ENCODE peak calls at places on chromosome 1, in six cellular contexts. F is GM23248, L is HCT116, O is GM23338, M is neural progenitor cell, Y is PC-3. Q is an unnamed sample. For H3K4me1, the result is how much of the 10 kb centered on the place peaks cover.

GRCh38 chr1:201356701-201357100 is 20.8 kb downstream of the TNNT2 start:
- DNase-seq in L (no peak), M (no peak), O (no peak), F (no peak), Y (no peak), Q (no peak)

GRCh38 chr1:2834741-2835564 is 33.5 kb upstream of the TTC34 start:
- DNase-seq in O (no peak), Y (no peak), M (no peak), F (no peak), L (no peak), Q (no peak)

GRCh38 chr1:202852163-202852904 is 36.6 kb downstream of the RABIF start:
- DNase-seq in O (peak), L (peak), Y (peak), M (peak), F (peak), Q (peak)

GRCh38 chr1:16082283-16083038 is 9.0 kb upstream of the FAM131C start:
- DNase-seq in F (peak), Y (peak), O (peak), L (no peak), M (peak), Q (peak)

GRCh38 chr1:17109897-17110554 is 9.2 kb downstream of the PADI2 start:
- DNase-seq in Y (no peak), F (no peak), L (no peak), O (no peak), M (peak), Q (no peak)

GRCh38 chr1:9186976-9187375 is 47.6 kb upstream of the H6PD start:
- DNase-seq in Y (no peak), O (no peak), M (no peak), L (no peak), F (no peak), Q (no peak)

GRCh38 chr1:9207086-9207485 is 27.5 kb upstream of the H6PD start:
- DNase-seq in M (no peak), L (no peak), F (peak), Y (no peak), O (no peak), Q (peak)

GRCh38 chr1:38817958-38818705 is 41.4 kb downstream of the RRAGC start:
- DNase-seq in Y (no peak), L (no peak), F (peak), M (peak), O (peak), Q (no peak)

GRCh38 chr1:150186789-150187559 is 37.3 kb downstream of the PLEKHO1 start:
- DNase-seq in O (peak), M (peak), L (peak), Y (peak), F (peak), Q (peak)

GRCh38 chr1:26991310-26992116 is 2.0 kb upstream of the TRNP1 start:
- DNase-seq in O (no peak), F (peak), Y (peak), M (no peak), L (no peak), Q (peak)

GRCh38 chr1:182699673-182700350 is 15.4 kb upstream of the RGS8 start:
- DNase-seq in L (no peak), Y (no peak), M (peak), O (peak), F (no peak), Q (peak)

GRCh38 chr1:66852870-66853269 is 51.8 kb upstream of the INSL5 start:
- DNase-seq in F (no peak), M (no peak), L (no peak), O (no peak), Y (no peak), Q (no peak)

GRCh38 chr1:62307516-62308492 is 11.4 kb downstream of the KANK4 start:
- DNase-seq in Y (peak), F (no peak), M (no peak), L (no peak), O (no peak), Q (no peak)

GRCh38 chr1:51433269-51433971 is 85.6 kb downstream of the EPS15 start:
- DNase-seq in M (no peak), Y (peak), O (no peak), L (no peak), F (no peak), Q (no peak)

GRCh38 chr1:152015766-152016165 is 21.0 kb downstream of the S100A11 start:
- DNase-seq in M (no peak), F (no peak), L (no peak), Y (no peak), O (no peak), Q (no peak)

GRCh38 chr1:148362141-148362929 is 120.8 kb downstream of the PPIAL4G start:
- DNase-seq in M (peak), L (peak), O (peak), Y (no peak), F (peak), Q (no peak)

GRCh38 chr1:209817691-209818090 is 10.1 kb upstream of the UTP25 start:
- DNase-seq in F (no peak), O (no peak), Y (no peak), M (no peak), L (no peak), Q (no peak)

GRCh38 chr1:204706838-204707509 is 21.4 kb upstream of the LRRN2 start:
- DNase-seq in F (no peak), Y (no peak), M (peak), O (peak), L (no peak), Q (no peak)

GRCh38 chr1:206568256-206568655 is 44.0 kb downstream of the EIF2D start:
- DNase-seq in O (no peak), F (peak), L (no peak), M (no peak), Y (no peak), Q (no peak)

GRCh38 chr1:207861442-207862177 is 49.3 kb downstream of the CD34 start:
- DNase-seq in F (no peak), M (no peak), O (no peak), L (no peak), Y (no peak), Q (peak)

GRCh38 chr1:30920827-30921226 is 12.3 kb upstream of the SDC3 start:
- DNase-seq in F (peak), Y (no peak), M (no peak), L (no peak), O (no peak), Q (no peak)

GRCh38 chr1:89844236-89844807 is 23.5 kb downstream of the LRRC8D start:
- DNase-seq in L (no peak), Y (peak), M (no peak), O (no peak), F (peak), Q (peak)

GRCh38 chr1:89842547-89843278 is 21.9 kb downstream of the LRRC8D start:
- DNase-seq in L (no peak), Y (no peak), O (no peak), F (peak), M (no peak), Q (peak)

GRCh38 chr1:89844860-89845259 is 24.0 kb downstream of the LRRC8D start:
- DNase-seq in O (no peak), L (no peak), M (no peak), F (no peak), Y (no peak), Q (no peak)

GRCh38 chr1:89841507-89841906 is 20.7 kb downstream of the LRRC8D start:
- DNase-seq in M (no peak), O (no peak), L (no peak), Y (no peak), F (no peak), Q (no peak)

GRCh38 chr1:89843279-89844121 is 22.7 kb downstream of the LRRC8D start:
- DNase-seq in F (peak), Y (peak), M (peak), L (no peak), O (peak), Q (peak)
- H3K4me1 ChIP-seq in F (under half), Y (under half), M (under half), L (under half), O (under half), Q (under half)

DNA sequence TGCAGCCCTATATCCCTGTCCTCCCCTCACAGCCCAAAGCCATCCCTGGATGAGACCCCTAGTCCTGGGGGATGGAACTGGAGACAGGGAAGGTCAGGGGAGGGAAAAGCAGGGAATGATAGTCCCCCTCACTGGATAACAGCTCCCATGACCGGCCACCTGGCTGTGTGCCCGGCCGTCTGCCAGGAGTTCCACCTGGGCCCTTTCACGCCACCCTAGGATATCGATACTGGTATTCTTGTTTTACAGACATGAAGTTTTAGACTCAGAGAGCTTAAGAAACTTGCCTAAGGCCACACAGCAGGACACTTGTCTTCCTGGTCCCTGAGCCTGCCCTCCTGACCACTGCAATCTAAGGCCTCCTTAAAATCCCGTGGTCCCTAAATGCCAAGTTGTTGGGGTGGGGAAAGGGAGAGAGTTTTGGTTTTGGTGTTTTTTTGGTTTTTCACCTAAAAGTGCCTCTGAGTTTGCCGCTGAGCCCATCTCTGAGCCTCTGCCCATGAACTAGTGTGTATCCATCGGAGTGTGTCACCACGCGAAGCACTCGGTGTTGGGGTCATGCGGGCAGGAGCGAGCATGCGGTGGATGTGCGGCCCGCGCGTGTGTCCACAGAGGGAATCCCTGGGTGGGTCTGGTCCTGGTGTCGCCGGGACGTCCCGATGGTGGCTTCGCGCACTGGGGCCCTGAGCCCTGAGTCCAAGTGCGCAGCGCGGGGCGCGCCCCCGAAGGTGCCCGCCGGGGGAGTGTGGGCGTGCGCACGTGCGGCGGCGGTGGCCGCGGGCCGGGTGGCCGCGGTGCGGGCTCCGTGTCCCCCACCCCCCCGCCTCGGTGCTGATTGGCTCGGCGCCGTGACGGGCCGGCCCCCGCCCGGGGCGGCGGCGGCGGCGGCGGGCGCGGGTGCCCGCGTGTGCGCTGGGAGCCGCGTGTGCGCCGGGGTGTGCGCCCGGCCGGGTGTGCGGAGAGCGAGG is at the start of gene EPHA8:
- DNase-seq in O (peak), F (no peak), Y (no peak), L (no peak), M (peak), Q (no peak)
- TF ChIP-seq EZH2 in O (peak), F (no peak), Y (peak), L (no peak), M (peak), Q (peak)

GRCh38 chr1:58390051-58390450 is 156.5 kb downstream of the OMA1 start:
- DNase-seq in O (no peak), L (no peak), Y (no peak), M (no peak), F (no peak), Q (no peak)
- H2AFZ ChIP-seq in O (no peak), L (no peak), Y (no peak), M (no peak), F (no peak), Q (no peak)

GRCh38 chr1:230855886-230856285 is 12.4 kb downstream of the C1orf198 start:
- DNase-seq in O (no peak), F (no peak), M (no peak), L (no peak), Y (no peak), Q (peak)

GRCh38 chr1:230857077-230857476 is 11.2 kb downstream of the C1orf198 start:
- DNase-seq in Y (no peak), F (no peak), M (no peak), O (no peak), L (no peak), Q (peak)

GRCh38 chr1:230858918-230859819 is 9.2 kb downstream of the C1orf198 start:
- DNase-seq in M (peak), L (no peak), F (peak), Y (no peak), O (no peak), Q (peak)

GRCh38 chr1:230858236-230858820 is 10.0 kb downstream of the C1orf198 start:
- DNase-seq in F (no peak), Y (no peak), M (no peak), L (no peak), O (no peak), Q (no peak)

DNA sequence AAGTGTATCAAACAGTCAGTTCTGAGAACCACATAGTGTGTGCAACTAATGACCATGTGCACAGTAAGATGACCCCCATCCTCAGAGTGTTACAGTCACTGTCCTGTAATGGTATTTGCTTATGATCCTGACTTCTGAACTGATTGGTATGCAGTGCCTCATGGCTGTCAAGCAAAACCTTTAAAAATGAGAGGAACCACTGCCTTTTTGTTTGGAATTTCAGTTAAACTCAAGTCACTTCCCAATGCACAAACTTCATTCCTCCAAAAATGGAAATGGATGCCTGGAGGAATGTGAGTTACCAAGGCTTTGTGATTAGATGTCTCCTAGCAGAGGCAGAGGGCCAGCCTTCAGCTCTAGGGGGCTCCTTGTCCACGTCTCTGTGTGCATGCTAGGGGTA is 10.5 kb downstream of the C1orf198 start:
- DNase-seq in Y (no peak), F (peak), M (no peak), O (no peak), L (no peak), Q (peak)
- H3K4me1 ChIP-seq in Y (under half), F (under half), M (under half), O (under half), L (under half), Q (under half)

GRCh38 chr1:197905699-197906351 is 3.4 kb downstream of the C1orf53 start:
- DNase-seq in L (no peak), F (no peak), O (no peak), M (no peak), Y (no peak), Q (no peak)
- TF ChIP-seq EZH2 in L (no peak), F (no peak), O (peak), M (peak), Y (no peak), Q (no peak)

GRCh38 chr1:166693673-166694297 is 145.5 kb upstream of the POGK start:
- DNase-seq in M (no peak), O (no peak), Y (no peak), L (no peak), F (no peak), Q (no peak)
- H2AFZ ChIP-seq in M (no peak), O (no peak), Y (no peak), L (no peak), F (no peak), Q (no peak)

DNA sequence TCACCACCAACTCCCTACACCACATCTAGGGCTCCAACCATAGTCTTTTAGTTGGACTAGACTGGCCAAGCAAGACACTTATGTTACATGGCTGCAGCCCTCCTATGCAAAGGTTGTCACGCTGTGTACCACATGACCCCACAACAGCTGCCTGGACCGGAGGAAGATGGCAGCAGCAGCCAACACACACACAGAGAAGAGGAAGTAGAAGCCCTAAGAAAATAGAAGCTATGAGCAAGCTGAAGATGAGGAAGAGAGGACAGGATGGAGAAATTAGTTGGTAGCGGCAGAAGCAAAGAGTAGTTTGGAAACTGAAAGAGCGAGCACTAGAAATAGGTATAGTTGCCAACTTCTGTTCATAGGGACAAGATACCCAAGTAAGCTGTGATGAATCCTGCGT is 60.8 kb upstream of the RALGPS2 start:
- DNase-seq in M (no peak), L (no peak), Y (no peak), F (no peak), O (no peak), Q (no peak)
- H3K4me1 ChIP-seq in M (under half), L (under half), Y (under half), F (under half), O (under half), Q (under half)

DNA sequence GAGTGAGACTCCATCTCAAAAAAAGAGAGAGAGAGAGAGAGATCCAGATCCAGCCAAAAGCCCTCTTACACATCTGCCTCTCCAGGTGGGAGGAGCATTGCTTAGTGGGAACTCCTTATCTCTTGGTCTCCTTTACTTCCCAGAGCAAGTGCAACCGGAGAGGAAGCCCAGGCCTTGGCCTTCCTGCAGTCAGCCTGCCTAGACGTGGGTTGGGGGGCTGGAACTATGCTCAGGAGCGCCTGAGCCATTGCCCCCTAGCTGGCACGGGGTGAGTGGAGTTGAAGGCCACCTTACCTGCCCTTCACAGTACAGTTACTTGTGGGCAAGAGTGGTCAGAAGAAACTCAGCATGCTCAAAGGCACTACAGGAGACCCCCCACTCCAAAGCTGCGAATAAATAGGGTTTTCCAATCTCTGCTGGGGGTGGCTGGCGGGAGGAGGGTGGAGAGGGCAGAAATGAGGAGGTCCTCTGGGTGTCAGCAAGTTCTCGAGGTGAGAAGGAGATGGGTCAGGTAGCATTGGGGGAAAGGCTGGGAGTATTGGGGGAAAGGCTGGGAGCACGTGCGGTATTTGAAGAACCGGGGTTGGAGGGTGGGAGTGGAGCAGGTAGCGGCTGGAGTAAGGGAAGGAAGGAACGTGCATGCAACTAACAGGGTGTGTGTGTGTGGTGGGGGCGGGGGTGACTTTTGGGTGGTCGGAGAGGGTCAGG is 4.7 kb upstream of the DMBX1 start:
- DNase-seq in Y (no peak), M (no peak), F (no peak), O (peak), L (no peak), Q (no peak)
- TF ChIP-seq EZH2 in Y (no peak), M (peak), F (no peak), O (peak), L (no peak), Q (peak)

GRCh38 chr1:229627003-229627402 is 956 bp downstream of the URB2 start:
- DNase-seq in L (no peak), O (no peak), Y (no peak), F (no peak), M (no peak), Q (no peak)
- H2AFZ ChIP-seq in L (no peak), O (no peak), Y (peak), F (peak), M (no peak), Q (no peak)